ENCODE peak calls at places on chromosomes 13 and 19, in six cellular contexts. One of them, this sample, is unnamed.

GRCh38 chr19:6765738-6766356 is 1.4 kb downstream of the SH2D3A start:
- DNase-seq in endothelial cell of umbilical vein: no peak
- DNase-seq in gastrocnemius medialis: no peak
- DNase-seq in stomach: peak
- DNase-seq in K562: no peak
- DNase-seq in tibial nerve: no peak
- DNase-seq in this sample: no peak

GRCh38 chr13:113835461-113836274 is 28.2 kb downstream of the GAS6 start:
- DNase-seq in endothelial cell of umbilical vein: no peak
- DNase-seq in gastrocnemius medialis: no peak
- DNase-seq in stomach: no peak
- DNase-seq in K562: no peak
- DNase-seq in tibial nerve: no peak
- DNase-seq in this sample: no peak

GRCh38 chr19:12052057-12052570 is 647 bp downstream of the ZNF878 start:
- DNase-seq in endothelial cell of umbilical vein: peak
- DNase-seq in gastrocnemius medialis: no peak
- DNase-seq in stomach: no peak
- DNase-seq in K562: no peak
- DNase-seq in tibial nerve: no peak
- DNase-seq in this sample: no peak

GRCh38 chr19:49427855-49428546 is 2.8 kb downstream of the GFY start:
- DNase-seq in endothelial cell of umbilical vein: no peak
- DNase-seq in gastrocnemius medialis: no peak
- DNase-seq in stomach: peak
- DNase-seq in K562: peak
- DNase-seq in tibial nerve: no peak
- DNase-seq in this sample: no peak

GRCh38 chr19:1522838-1523237 is 1.0 kb upstream of the PLK5 start:
- DNase-seq in endothelial cell of umbilical vein: no peak
- DNase-seq in gastrocnemius medialis: no peak
- DNase-seq in stomach: no peak
- DNase-seq in K562: no peak
- DNase-seq in tibial nerve: no peak
- DNase-seq in this sample: no peak

GRCh38 chr13:100392709-100393630 is 195.6 kb downstream of the GGACT start:
- DNase-seq in endothelial cell of umbilical vein: peak
- DNase-seq in gastrocnemius medialis: peak
- DNase-seq in stomach: peak
- DNase-seq in K562: peak
- DNase-seq in tibial nerve: peak
- DNase-seq in this sample: no peak

GRCh38 chr13:110607675-110608224 is 7.6 kb upstream of the NAXD start:
- DNase-seq in endothelial cell of umbilical vein: no peak
- DNase-seq in gastrocnemius medialis: no peak
- DNase-seq in stomach: no peak
- DNase-seq in K562: no peak
- DNase-seq in tibial nerve: no peak
- DNase-seq in this sample: no peak

GRCh38 chr13:38686635-38687245 is at the start of gene FREM2:
- DNase-seq in endothelial cell of umbilical vein: no peak
- DNase-seq in gastrocnemius medialis: peak
- DNase-seq in stomach: peak
- DNase-seq in K562: no peak
- DNase-seq in tibial nerve: no peak
- DNase-seq in this sample: no peak

GRCh38 chr13:79771493-79771892 is 290.5 kb downstream of the NDFIP2 start:
- DNase-seq in endothelial cell of umbilical vein: no peak
- DNase-seq in gastrocnemius medialis: no peak
- DNase-seq in stomach: no peak
- DNase-seq in K562: no peak
- DNase-seq in tibial nerve: no peak
- DNase-seq in this sample: no peak

GRCh38 chr19:6947745-6948144 is 60.4 kb downstream of the ADGRE1 start:
- DNase-seq in endothelial cell of umbilical vein: peak
- DNase-seq in gastrocnemius medialis: no peak
- DNase-seq in stomach: no peak
- DNase-seq in K562: no peak
- DNase-seq in tibial nerve: no peak
- DNase-seq in this sample: no peak

DNA sequence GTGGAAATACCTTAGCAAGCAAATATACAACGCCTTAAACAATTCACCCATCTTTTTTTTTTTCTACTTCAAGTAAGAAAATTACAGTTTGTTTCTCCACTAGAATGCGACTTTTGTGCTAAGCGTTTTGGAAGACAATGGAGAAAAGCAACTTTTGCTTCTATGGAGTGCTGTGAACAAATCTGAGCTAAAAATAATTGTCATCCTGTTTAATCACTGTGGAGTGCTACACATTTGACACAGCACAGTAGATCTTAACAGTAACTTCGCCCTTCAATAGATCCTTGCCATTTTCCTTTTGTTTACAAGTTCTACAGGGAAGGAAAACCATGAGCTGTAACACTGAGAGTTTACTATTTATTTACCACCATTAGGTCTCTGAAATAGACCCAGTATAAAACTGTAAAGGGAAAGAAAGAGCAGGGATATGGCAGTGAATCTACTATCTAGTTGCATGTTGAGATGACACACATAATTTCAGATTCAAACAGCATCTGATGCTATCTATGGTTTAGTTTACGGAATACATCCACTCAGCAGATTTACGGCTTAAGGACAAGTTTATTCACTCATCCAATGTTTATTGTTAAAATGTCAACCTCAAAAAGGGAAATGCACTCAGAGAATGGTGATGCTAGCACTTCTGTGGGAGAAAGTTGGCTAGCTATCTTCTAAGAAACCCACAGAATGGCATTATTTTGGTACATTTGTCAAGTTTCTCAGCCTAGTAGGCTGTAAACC is 175.3 kb downstream of the VWA8 start:
- DNase-seq in endothelial cell of umbilical vein: no peak
- DNase-seq in gastrocnemius medialis: no peak
- DNase-seq in stomach: no peak
- DNase-seq in K562: no peak
- DNase-seq in tibial nerve: no peak
- DNase-seq in this sample: no peak
- TF ChIP-seq POLR2A in endothelial cell of umbilical vein: no peak
- TF ChIP-seq POLR2A in gastrocnemius medialis: no peak
- TF ChIP-seq POLR2A in stomach: no peak
- TF ChIP-seq POLR2A in K562: no peak
- TF ChIP-seq POLR2A in tibial nerve: no peak
- TF ChIP-seq POLR2A in this sample: no peak

DNA sequence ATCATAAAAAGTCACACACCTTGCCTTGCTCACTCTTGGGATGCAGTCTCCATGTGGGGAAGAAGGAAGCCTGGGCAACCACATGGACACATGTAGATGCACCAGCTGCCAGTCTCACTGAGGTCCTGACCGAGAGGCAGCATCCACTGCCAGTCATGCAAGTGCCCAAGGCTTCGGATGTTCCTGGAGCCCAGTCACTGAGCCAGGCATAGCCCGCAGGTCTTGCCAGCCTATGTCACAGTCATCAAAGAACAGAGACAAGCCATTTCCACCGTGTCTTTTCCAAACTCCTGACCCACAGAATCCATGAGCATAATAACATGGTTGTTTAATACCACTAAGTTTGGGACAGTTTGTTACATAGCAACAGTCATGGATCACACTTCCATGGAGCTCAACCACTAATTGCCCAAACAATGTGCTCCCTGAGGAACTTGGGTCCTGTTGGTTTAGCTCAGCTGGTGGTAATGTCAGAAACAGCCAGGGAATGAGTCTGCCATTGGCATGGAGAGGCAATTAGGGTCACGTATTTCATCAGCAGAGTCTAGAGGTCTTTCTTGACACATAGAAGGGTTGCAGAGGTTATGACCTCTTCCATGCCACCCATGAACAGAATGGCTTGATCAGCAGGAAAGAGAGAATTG is 21.5 kb downstream of the STARD13 start:
- DNase-seq in endothelial cell of umbilical vein: no peak
- DNase-seq in gastrocnemius medialis: no peak
- DNase-seq in stomach: no peak
- DNase-seq in K562: no peak
- DNase-seq in tibial nerve: no peak
- DNase-seq in this sample: no peak
- H3K4me3 ChIP-seq in endothelial cell of umbilical vein: no peak
- H3K4me3 ChIP-seq in gastrocnemius medialis: no peak
- H3K4me3 ChIP-seq in stomach: no peak
- H3K4me3 ChIP-seq in K562: no peak
- H3K4me3 ChIP-seq in tibial nerve: no peak
- H3K4me3 ChIP-seq in this sample: no peak

DNA sequence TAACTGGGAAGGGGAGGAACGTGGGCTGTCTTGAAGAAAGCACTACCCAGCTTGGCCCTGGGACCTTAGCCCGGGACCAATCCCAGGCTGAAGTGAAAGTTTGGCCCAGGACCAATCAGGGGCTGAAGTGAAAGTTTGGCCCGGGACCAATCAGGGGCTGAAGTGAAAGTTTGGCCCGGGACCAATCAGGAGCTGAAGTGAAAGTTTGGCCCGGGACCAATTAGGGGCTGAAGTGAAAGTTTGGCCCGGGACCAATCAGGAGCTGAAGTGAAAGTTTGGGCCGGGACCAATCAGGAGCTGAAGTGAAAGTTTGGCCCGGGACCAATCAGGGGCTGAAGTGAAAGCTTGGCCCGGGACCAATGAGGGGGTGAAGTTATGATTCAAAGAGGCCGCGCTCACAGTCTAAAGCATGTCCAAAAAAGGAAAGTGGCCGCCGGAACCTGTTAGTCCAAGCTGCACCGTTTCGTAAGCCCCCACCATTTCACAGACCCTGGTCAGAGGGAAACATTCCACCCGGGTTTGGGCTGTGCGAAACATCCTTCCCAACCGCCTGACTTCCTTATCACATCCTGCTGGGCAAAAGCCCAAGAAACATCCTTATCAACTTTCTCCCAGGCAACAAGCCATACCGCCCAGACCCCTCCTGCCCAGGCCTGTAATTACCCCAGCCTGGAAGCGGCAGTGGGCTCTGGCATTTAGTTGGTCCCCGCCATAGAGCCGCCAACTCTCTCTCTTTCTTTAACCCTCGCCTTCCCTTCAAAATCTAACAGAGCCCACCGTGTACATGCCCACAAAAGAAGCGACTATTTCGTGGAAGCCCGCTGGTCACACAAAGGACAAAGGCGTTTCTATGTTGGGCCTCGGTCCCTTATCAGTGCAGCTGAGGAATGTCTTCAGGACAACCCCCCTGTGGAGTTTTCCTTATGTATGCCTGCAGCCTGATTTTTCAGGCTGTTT is 1.1 kb downstream of the ZNF850 start:
- DNase-seq in endothelial cell of umbilical vein: peak
- DNase-seq in gastrocnemius medialis: no peak
- DNase-seq in stomach: peak
- DNase-seq in K562: peak
- DNase-seq in tibial nerve: no peak
- DNase-seq in this sample: no peak
- TF ChIP-seq POLR2A in endothelial cell of umbilical vein: peak
- TF ChIP-seq POLR2A in gastrocnemius medialis: no peak
- TF ChIP-seq POLR2A in stomach: no peak
- TF ChIP-seq POLR2A in K562: peak
- TF ChIP-seq POLR2A in tibial nerve: no peak
- TF ChIP-seq POLR2A in this sample: no peak

DNA sequence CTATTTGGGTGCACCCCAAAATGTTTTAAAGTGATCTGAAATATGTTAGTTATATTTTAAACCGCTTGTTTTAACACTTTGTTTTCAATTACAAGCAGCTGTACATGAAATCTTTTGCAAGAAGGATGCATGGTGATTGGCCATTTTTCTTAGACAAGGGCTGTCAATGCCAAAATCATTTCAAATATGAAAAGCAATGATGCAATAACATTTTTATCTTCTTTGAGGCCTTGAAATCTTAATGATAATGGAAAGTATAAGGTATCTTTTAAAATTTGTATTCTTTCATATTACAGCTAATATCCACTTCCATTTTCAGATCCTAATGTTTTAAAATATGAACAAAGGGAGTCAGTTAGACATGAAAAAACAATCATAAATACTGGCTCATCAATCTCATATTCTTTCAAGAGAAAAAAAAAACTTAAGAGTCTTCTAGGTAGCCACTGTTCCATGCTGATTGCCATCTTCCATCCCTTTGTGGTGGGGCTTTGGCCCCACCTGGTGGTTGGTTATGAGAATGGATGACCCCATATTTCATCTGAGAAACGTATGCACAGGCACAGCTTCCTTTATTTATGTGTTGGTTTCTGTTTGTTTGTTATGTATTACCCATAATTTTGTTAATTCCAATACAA is 330.3 kb upstream of the MIR17HG start:
- DNase-seq in endothelial cell of umbilical vein: peak
- DNase-seq in gastrocnemius medialis: no peak
- DNase-seq in stomach: peak
- DNase-seq in K562: peak
- DNase-seq in tibial nerve: no peak
- DNase-seq in this sample: no peak
- H3K4me3 ChIP-seq in endothelial cell of umbilical vein: no peak
- H3K4me3 ChIP-seq in gastrocnemius medialis: no peak
- H3K4me3 ChIP-seq in stomach: no peak
- H3K4me3 ChIP-seq in K562: no peak
- H3K4me3 ChIP-seq in tibial nerve: no peak
- H3K4me3 ChIP-seq in this sample: no peak

DNA sequence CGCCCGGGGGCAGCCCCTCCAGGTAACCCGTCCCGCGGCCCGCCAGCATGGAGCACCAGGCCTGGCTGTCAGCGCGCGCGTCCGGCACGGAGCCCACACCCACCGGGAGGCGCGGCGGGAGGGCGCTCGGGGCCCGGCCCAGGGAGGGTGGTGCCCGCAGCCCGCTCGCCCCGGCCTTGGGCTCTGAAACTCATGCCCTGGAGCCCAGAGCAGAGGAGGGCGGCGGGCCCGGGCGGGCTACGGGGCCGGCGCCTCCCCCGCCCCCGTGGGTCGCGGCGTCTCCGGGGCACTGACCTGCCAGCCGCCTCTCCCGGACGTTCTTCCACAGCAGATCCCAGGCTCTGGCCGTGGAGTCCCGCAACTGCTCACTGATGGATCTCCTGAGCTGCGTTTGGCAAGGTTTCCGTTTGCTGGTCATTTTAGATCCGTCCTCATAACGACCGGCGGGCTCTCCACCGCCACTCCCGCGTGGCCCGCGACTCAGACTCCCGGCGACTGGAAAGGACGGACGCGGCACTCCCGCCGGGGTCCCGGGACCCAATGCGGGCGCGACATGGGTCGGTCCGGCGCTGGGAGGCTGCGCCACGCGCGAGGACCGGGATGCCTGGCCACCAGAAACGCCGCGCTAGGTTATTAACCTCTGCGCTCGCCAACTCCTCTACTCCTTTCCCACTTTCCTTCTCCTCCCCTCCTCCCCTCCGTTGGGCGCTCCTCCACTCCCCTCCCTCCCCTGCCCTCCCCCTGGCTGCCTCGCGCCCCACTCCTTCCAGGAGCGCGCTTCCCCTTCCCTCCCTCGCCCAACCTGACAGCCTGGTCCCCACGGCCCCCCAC is 64.7 kb upstream of the STARD13 start:
- DNase-seq in endothelial cell of umbilical vein: peak
- DNase-seq in gastrocnemius medialis: peak
- DNase-seq in stomach: peak
- DNase-seq in K562: no peak
- DNase-seq in tibial nerve: peak
- DNase-seq in this sample: no peak
- TF ChIP-seq POLR2A in endothelial cell of umbilical vein: no peak
- TF ChIP-seq POLR2A in gastrocnemius medialis: peak
- TF ChIP-seq POLR2A in stomach: no peak
- TF ChIP-seq POLR2A in K562: no peak
- TF ChIP-seq POLR2A in tibial nerve: peak
- TF ChIP-seq POLR2A in this sample: peak